ENCODE peak calls at places on chromosomes 16 and 17, in eight cellular contexts. P, Y, H, X, C, R, J and F are unnamed samples.

GRCh38 chr16:88830250-88830649 is 18.5 kb upstream of the APRT start:
- DNase-seq in Y (no peak), P (no peak), C (no peak), J (peak; percentile 69), X (no peak), R (no peak), H (no peak), F (no peak)

GRCh38 chr17:51850206-51850605 is 308.3 kb downstream of the CA10 start:
- DNase-seq in Y (no peak), X (no peak), R (no peak), P (no peak), H (no peak), J (no peak), C (no peak), F (no peak)

GRCh38 chr16:87628940-87629339 is 26.6 kb downstream of the JPH3 start:
- DNase-seq in H (no peak), R (no peak), C (no peak), P (no peak), J (no peak), Y (no peak), X (no peak), F (no peak)

GRCh38 chr17:78723001-78723796 is 58.9 kb downstream of the CYTH1 start:
- DNase-seq in H (no peak), P (no peak), X (no peak), R (no peak), C (peak; percentile 32), Y (no peak), J (peak; percentile 52), F (no peak)

GRCh38 chr17:81871387-81872120 is 417 bp upstream of the ARHGDIA start:
- DNase-seq in H (no peak), C (peak; percentile 96), J (peak; percentile 89), R (peak; percentile 90), Y (peak; percentile 81), P (no peak), X (peak; percentile 93), F (peak; percentile 96)

GRCh38 chr17:28334176-28334575 is 1.1 kb downstream of the IFT20 start:
- DNase-seq in J (no peak), X (no peak), Y (peak; percentile 25), P (no peak), R (no peak), H (no peak), C (no peak), F (no peak)

GRCh38 chr16:73122604-73123386 is 74.9 kb upstream of the ZFHX3 start:
- DNase-seq in X (peak; percentile 59), H (no peak), Y (peak; percentile 24), R (peak; percentile 38), C (peak; percentile 24), J (peak; percentile 22), P (no peak), F (no peak)

GRCh38 chr16:89274561-89275283 is 57.2 kb downstream of the ZNF778 start:
- DNase-seq in P (no peak), R (no peak), X (no peak), J (no peak), Y (no peak), C (no peak), H (no peak), F (no peak)

GRCh38 chr17:77872199-77872598 is 86.3 kb upstream of the TNRC6C start:
- DNase-seq in Y (no peak), P (no peak), C (no peak), R (no peak), J (no peak), H (no peak), X (no peak), F (no peak)

DNA sequence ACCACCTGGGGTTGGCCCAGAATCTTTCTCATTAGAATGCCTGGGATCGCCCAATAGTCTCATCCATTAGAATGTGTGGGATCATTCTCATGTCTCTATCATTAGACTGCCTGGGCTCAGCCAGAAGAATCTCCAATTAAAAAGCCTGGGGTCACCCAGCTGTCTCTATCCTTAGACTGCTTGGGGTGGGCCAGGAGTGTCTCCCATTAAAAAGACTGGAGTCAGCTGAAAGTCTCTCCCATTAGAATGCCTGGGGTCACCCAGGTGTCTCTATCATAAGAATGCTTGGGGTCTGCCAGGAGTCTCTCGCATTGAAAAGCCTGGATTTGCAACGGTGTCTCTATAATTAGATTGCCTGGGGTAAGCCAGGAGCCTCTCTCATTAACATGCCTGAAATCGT is 2225.7 kb downstream of the TP53TG3F start:
- DNase-seq in C (no peak), P (no peak), Y (no peak), J (no peak), H (no peak), R (no peak), X (no peak), F (no peak)
- H3K9me3 ChIP-seq in C (peaks cover 2% of the 10 kb centered on the region), P (no peaks in the 10 kb centered on the region), Y (peaks cover 4% of the 10 kb centered on the region), J (no peaks in the 10 kb centered on the region), H (no peaks in the 10 kb centered on the region), R (no peaks in the 10 kb centered on the region), X (no peaks in the 10 kb centered on the region), F (peaks cover 5% of the 10 kb centered on the region)

GRCh38 chr16:35308674-35309073 is 1849.3 kb downstream of the TP53TG3F start:
- DNase-seq in H (no peak), P (no peak), C (no peak), X (no peak), Y (no peak), R (no peak), J (no peak), F (no peak)

GRCh38 chr16:35310999-35311398 is 1851.6 kb downstream of the TP53TG3F start:
- DNase-seq in P (no peak), Y (no peak), H (no peak), J (no peak), C (no peak), X (no peak), R (no peak), F (no peak)

GRCh38 chr16:35305476-35305875 is 1846.1 kb downstream of the TP53TG3F start:
- DNase-seq in X (no peak), J (no peak), R (no peak), H (no peak), C (no peak), P (no peak), Y (no peak), F (no peak)

GRCh38 chr16:35302859-35303258 is 1843.4 kb downstream of the TP53TG3F start:
- DNase-seq in J (no peak), Y (no peak), C (no peak), R (no peak), X (no peak), P (no peak), H (no peak), F (no peak)

GRCh38 chr16:35306915-35307314 is 1847.5 kb downstream of the TP53TG3F start:
- DNase-seq in J (no peak), P (no peak), C (no peak), R (no peak), Y (no peak), X (no peak), H (no peak), F (no peak)
- H3K9me3 ChIP-seq in J (no peaks in the 10 kb centered on the region), P (peaks cover 1% of the 10 kb centered on the region), C (no peaks in the 10 kb centered on the region), R (no peaks in the 10 kb centered on the region), Y (peaks cover 3% of the 10 kb centered on the region), X (no peaks in the 10 kb centered on the region), H (no peaks in the 10 kb centered on the region), F (peaks cover 5% of the 10 kb centered on the region)

DNA sequence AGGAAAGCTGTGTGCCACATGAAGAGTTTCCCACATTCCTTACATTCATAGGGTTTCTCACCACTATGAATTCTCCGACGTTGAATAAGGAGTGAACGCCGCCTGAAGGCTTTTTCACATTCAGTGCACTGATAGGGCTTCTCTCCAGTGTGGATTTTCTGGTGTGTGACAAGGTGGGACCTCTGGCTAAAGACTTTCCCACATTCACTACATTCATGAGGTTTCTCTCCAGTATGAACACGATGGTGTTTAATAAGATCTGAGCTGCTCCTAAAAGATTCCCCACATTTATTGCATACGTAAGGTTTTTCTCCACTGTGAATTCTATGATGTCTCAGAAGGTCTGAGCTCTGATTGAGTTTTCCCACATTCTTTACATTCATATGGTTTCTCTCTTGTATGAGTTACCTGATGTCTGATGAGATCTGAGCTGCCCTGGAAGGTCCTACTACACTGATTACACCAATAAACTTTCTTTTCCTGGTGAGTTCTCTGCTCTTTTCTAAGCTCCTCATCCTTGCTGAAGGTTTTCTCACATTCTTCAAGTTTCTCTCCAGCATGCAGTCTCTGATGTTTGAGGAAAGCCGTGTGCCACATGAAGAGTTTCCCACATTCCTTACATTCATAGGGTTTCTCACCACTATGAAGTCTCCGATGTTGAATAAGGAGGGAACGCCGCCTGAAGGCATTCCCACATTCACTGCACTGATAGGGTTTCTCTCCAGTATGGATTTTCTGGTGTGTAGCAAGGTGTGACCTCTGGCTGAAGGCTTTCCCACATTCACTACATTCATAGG is 10.0 kb downstream of the ZNF594 start:
- DNase-seq in Y (no peak), C (no peak), J (no peak), P (no peak), H (no peak), R (no peak), X (no peak), F (no peak)
- H3K9me3 ChIP-seq in Y (peaks cover 32% of the 10 kb centered on the region), C (peaks cover 60% of the 10 kb centered on the region), J (peaks cover 6% of the 10 kb centered on the region), P (peaks cover 25% of the 10 kb centered on the region), H (peaks cover 63% of the 10 kb centered on the region), R (peaks cover 19% of the 10 kb centered on the region), X (peaks cover 93% of the 10 kb centered on the region), F (peaks cover 38% of the 10 kb centered on the region)

GRCh38 chr17:22459953-22460350 is 767.6 kb downstream of the KCNJ18 start:
- DNase-seq in C (no peak), R (no peak), Y (no peak), X (no peak), J (no peak), P (no peak), H (no peak), F (no peak)
- H3K9me3 ChIP-seq in C (no peaks in the 10 kb centered on the region), R (no peaks in the 10 kb centered on the region), Y (no peaks in the 10 kb centered on the region), X (peaks cover 14% of the 10 kb centered on the region), J (no peaks in the 10 kb centered on the region), P (no peaks in the 10 kb centered on the region), H (no peaks in the 10 kb centered on the region), F (no peaks in the 10 kb centered on the region)

GRCh38 chr16:57915811-57916479 is 55.0 kb downstream of the CNGB1 start:
- DNase-seq in R (no peak), H (no peak), J (no peak), C (no peak), X (no peak), P (no peak), Y (no peak), F (no peak)
- H3K9me3 ChIP-seq in R (no peaks in the 10 kb centered on the region), H (no peaks in the 10 kb centered on the region), J (no peaks in the 10 kb centered on the region), C (no peaks in the 10 kb centered on the region), X (no peaks in the 10 kb centered on the region), P (no peaks in the 10 kb centered on the region), Y (no peaks in the 10 kb centered on the region), F (no peaks in the 10 kb centered on the region)